ENCODE peak calls at places on chromosomes 12 and 14, in ten cellular contexts. N, C, L, H, A, M, W, E, U and Z are unnamed samples.

GRCh38 chr14:20415723-20416622 is 2.7 kb upstream of the TEP1 start:
- DNase-seq in N (peak; percentile 59), C (no peak), L (peak; percentile 69), H (no peak), A (no peak), M (no peak), W (no peak), E (peak; percentile 49), U (no peak), Z (no peak)

GRCh38 chr14:25658988-25659387 is 609.0 kb upstream of the STXBP6 start:
- DNase-seq in N (peak; percentile 15), C (no peak), L (no peak), H (no peak), A (no peak), M (no peak), W (no peak), E (no peak), U (no peak), Z (no peak)

GRCh38 chr12:71780207-71780822 is 25.7 kb downstream of the RAB21 start:
- DNase-seq in N (peak; percentile 47), C (peak; percentile 29), L (peak; percentile 20), H (no peak), A (no peak), M (no peak), W (no peak), E (no peak), U (no peak), Z (no peak)

GRCh38 chr14:55433880-55434804 is 6.3 kb downstream of the TBPL2 start:
- DNase-seq in N (no peak), C (no peak), L (no peak), H (no peak), A (peak; percentile 80), M (no peak), W (no peak), E (no peak), U (no peak), Z (no peak)

GRCh38 chr12:57039016-57039798 is 10.7 kb downstream of the MYO1A start:
- DNase-seq in N (no peak), C (no peak), L (no peak), H (no peak), A (no peak), M (no peak), W (no peak), E (no peak), U (no peak), Z (no peak)

GRCh38 chr12:82695531-82695930 is 8.8 kb downstream of the TMTC2 start:
- DNase-seq in N (no peak), C (no peak), L (no peak), H (no peak), A (no peak), M (no peak), W (no peak), E (no peak), U (no peak), Z (no peak)

GRCh38 chr12:51008329-51008728 is 17.9 kb downstream of the SLC11A2 start:
- DNase-seq in N (no peak), C (no peak), L (no peak), H (no peak), A (no peak), M (no peak), W (no peak), E (no peak), U (no peak), Z (no peak)

GRCh38 chr12:89883630-89884364 is 175.2 kb upstream of the ATP2B1 start:
- DNase-seq in N (no peak), C (no peak), L (no peak), H (no peak), A (no peak), M (peak; percentile 20), W (no peak), E (no peak), U (no peak), Z (no peak)

GRCh38 chr12:19222566-19222965 is 93.0 kb downstream of the PLEKHA5 start:
- DNase-seq in N (no peak), C (no peak), L (no peak), H (no peak), A (no peak), M (no peak), W (no peak), E (no peak), U (no peak), Z (no peak)

GRCh38 chr14:101183376-101184103 is 280.0 kb upstream of the RTL1 start:
- DNase-seq in N (no peak), C (peak; percentile 22), L (peak; percentile 36), H (no peak), A (peak; percentile 71), M (peak; percentile 4), W (no peak), E (no peak), U (peak; percentile 51), Z (peak; percentile 84)

GRCh38 chr14:32020882-32021281 is 56.2 kb upstream of the ARHGAP5 start:
- DNase-seq in N (no peak), C (no peak), L (no peak), H (no peak), A (no peak), M (no peak), W (no peak), E (no peak), U (no peak), Z (no peak)

GRCh38 chr12:121279507-121279915 is 17.0 kb downstream of the CAMKK2 start:
- DNase-seq in N (peak; percentile 23), C (no peak), L (no peak), H (peak; percentile 81), A (no peak), M (no peak), W (no peak), E (no peak), U (no peak), Z (no peak)

GRCh38 chr12:75766263-75767160 is 255.1 kb upstream of the KRR1 start:
- DNase-seq in N (no peak), C (no peak), L (peak; percentile 97), H (no peak), A (no peak), M (no peak), W (no peak), E (no peak), U (no peak), Z (no peak)

GRCh38 chr12:113306382-113306781 is 28.5 kb downstream of the SLC8B1 start:
- DNase-seq in N (no peak), C (no peak), L (no peak), H (no peak), A (no peak), M (no peak), W (no peak), E (no peak), U (no peak), Z (no peak)

GRCh38 chr12:95505039-95505438 is 31.1 kb downstream of the METAP2 start:
- DNase-seq in N (no peak), C (no peak), L (no peak), H (no peak), A (no peak), M (no peak), W (no peak), E (no peak), U (no peak), Z (no peak)

GRCh38 chr14:103552011-103552797 is 10.3 kb downstream of the BAG5 start:
- DNase-seq in N (no peak), C (no peak), L (no peak), H (peak; percentile 83), A (no peak), M (peak; percentile 93), W (no peak), E (no peak), U (peak; percentile 80), Z (no peak)
- TF ChIP-seq POLR2AphosphoS5 in N (no peak), C (no peak), L (no peak), H (no peak), A (peak; percentile 15), M (peak; percentile 75), W (no peak), E (no peak), U (no peak), Z (peak; percentile 88)

GRCh38 chr14:70441641-70442040 is 10.3 kb upstream of the ADAM21 start:
- DNase-seq in N (no peak), C (no peak), L (no peak), H (no peak), A (no peak), M (no peak), W (no peak), E (no peak), U (no peak), Z (no peak)
- H3K9me3 ChIP-seq in N (peaks cover 23% of the 10 kb centered on the region), C (peaks cover 63% of the 10 kb centered on the region), L (peaks cover 37% of the 10 kb centered on the region), H (peaks cover 12% of the 10 kb centered on the region), A (peaks cover 11% of the 10 kb centered on the region), M (peaks cover 30% of the 10 kb centered on the region), W (peaks cover 5% of the 10 kb centered on the region), E (peaks cover 10% of the 10 kb centered on the region), U (peaks cover 28% of the 10 kb centered on the region), Z (peaks cover 24% of the 10 kb centered on the region)

GRCh38 chr14:49770212-49770817 is 2.4 kb downstream of the KLHDC2 start:
- DNase-seq in N (peak; percentile 69), C (peak; percentile 63), L (peak; percentile 97), H (no peak), A (no peak), M (no peak), W (no peak), E (no peak), U (no peak), Z (no peak)
- TF ChIP-seq POLR2AphosphoS5 in N (peak; percentile 17), C (peak; percentile 83), L (peak; percentile 91), H (no peak), A (no peak), M (no peak), W (peak; percentile 48), E (no peak), U (no peak), Z (no peak)

GRCh38 chr14:99028041-99028440 is 244.0 kb downstream of the BCL11B start:
- DNase-seq in N (no peak), C (no peak), L (no peak), H (no peak), A (no peak), M (no peak), W (no peak), E (no peak), U (peak; percentile 10), Z (no peak)

GRCh38 chr14:99026471-99026870 is 245.5 kb downstream of the BCL11B start:
- DNase-seq in N (no peak), C (no peak), L (no peak), H (no peak), A (no peak), M (no peak), W (no peak), E (no peak), U (no peak), Z (no peak)

GRCh38 chr14:99023371-99023770 is 248.6 kb downstream of the BCL11B start:
- DNase-seq in N (no peak), C (no peak), L (no peak), H (no peak), A (no peak), M (no peak), W (no peak), E (no peak), U (no peak), Z (no peak)

GRCh38 chr14:99025418-99025817 is 246.6 kb downstream of the BCL11B start:
- DNase-seq in N (no peak), C (no peak), L (no peak), H (no peak), A (no peak), M (no peak), W (no peak), E (no peak), U (peak; percentile 16), Z (no peak)

DNA sequence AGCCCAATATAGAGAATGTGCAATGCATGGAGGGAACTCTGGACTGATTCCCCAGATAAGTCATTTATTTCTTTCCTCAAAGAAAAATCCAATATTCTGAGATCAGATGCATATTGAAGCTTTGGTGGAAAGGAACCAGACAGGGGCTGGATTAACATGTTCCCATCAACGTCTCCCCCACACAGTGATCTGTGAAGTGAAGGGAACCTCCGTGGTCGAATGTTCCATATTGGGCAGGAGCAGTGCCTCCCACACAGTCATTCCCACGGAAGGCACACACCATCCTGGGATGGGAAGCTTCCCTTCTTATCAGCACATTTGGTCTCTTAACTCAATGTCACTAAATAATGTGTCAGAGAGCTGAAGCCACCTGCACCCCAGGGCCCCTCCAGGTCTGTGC is 247.1 kb downstream of the BCL11B start:
- DNase-seq in N (no peak), C (no peak), L (no peak), H (no peak), A (no peak), M (no peak), W (no peak), E (no peak), U (no peak), Z (no peak)
- H3K9me3 ChIP-seq in N (no peaks in the 10 kb centered on the region), C (no peaks in the 10 kb centered on the region), L (no peaks in the 10 kb centered on the region), H (no peaks in the 10 kb centered on the region), A (no peaks in the 10 kb centered on the region), M (no peaks in the 10 kb centered on the region), W (no peaks in the 10 kb centered on the region), E (no peaks in the 10 kb centered on the region), U (no peaks in the 10 kb centered on the region), Z (no peaks in the 10 kb centered on the region)